ENCODE peak calls at places on chromosomes 7 and 10, in seven cellular contexts. One of them, this sample, is unnamed.
A peak's percentile ranks its signal among the peaks of the same experiment; 100 is the strongest.

GRCh38 chr10:88253622-88254021 is 329.5 kb downstream of the RNLS start:
- DNase-seq in AG09309: no peak
- DNase-seq in fibroblast of pulmonary artery: no peak
- DNase-seq in progenitor cell of endocrine pancreas: no peak
- DNase-seq in lung: no peak
- DNase-seq in neural progenitor cell: no peak
- DNase-seq in WTC11: no peak
- DNase-seq in this sample: no peak

GRCh38 chr7:88289505-88290129 is 17.1 kb downstream of the STEAP4 start:
- DNase-seq in AG09309: no peak
- DNase-seq in fibroblast of pulmonary artery: no peak
- DNase-seq in progenitor cell of endocrine pancreas: no peak
- DNase-seq in lung: no peak
- DNase-seq in neural progenitor cell: no peak
- DNase-seq in WTC11: no peak
- DNase-seq in this sample: no peak

GRCh38 chr10:97427571-97428179 is 1.7 kb downstream of the PGAM1 start:
- DNase-seq in AG09309: no peak
- DNase-seq in fibroblast of pulmonary artery: no peak
- DNase-seq in progenitor cell of endocrine pancreas: no peak
- DNase-seq in lung: peak; percentile 51
- DNase-seq in neural progenitor cell: peak; percentile 82
- DNase-seq in WTC11: peak; percentile 68
- DNase-seq in this sample: peak; percentile 65

GRCh38 chr10:78212134-78212785 is 178.6 kb downstream of the RPS24 start:
- DNase-seq in AG09309: no peak
- DNase-seq in fibroblast of pulmonary artery: no peak
- DNase-seq in progenitor cell of endocrine pancreas: no peak
- DNase-seq in lung: no peak
- DNase-seq in neural progenitor cell: no peak
- DNase-seq in WTC11: no peak
- DNase-seq in this sample: no peak

GRCh38 chr10:27730041-27730440 is 15.6 kb downstream of the MKX start:
- DNase-seq in AG09309: no peak
- DNase-seq in fibroblast of pulmonary artery: no peak
- DNase-seq in progenitor cell of endocrine pancreas: no peak
- DNase-seq in lung: no peak
- DNase-seq in neural progenitor cell: no peak
- DNase-seq in WTC11: no peak
- DNase-seq in this sample: no peak

GRCh38 chr10:59675812-59676211 is 33.8 kb downstream of the SLC16A9 start:
- DNase-seq in AG09309: no peak
- DNase-seq in fibroblast of pulmonary artery: no peak
- DNase-seq in progenitor cell of endocrine pancreas: no peak
- DNase-seq in lung: no peak
- DNase-seq in neural progenitor cell: peak; percentile 61
- DNase-seq in WTC11: peak; percentile 77
- DNase-seq in this sample: peak; percentile 26

GRCh38 chr7:26284995-26285632 is 6.5 kb upstream of the SNX10 start:
- DNase-seq in AG09309: no peak
- DNase-seq in fibroblast of pulmonary artery: no peak
- DNase-seq in progenitor cell of endocrine pancreas: no peak
- DNase-seq in lung: no peak
- DNase-seq in neural progenitor cell: peak; percentile 21
- DNase-seq in WTC11: no peak
- DNase-seq in this sample: no peak

GRCh38 chr7:885261-885892 is 9.0 kb downstream of the GET4 start:
- DNase-seq in AG09309: no peak
- DNase-seq in fibroblast of pulmonary artery: no peak
- DNase-seq in progenitor cell of endocrine pancreas: no peak
- DNase-seq in lung: no peak
- DNase-seq in neural progenitor cell: no peak
- DNase-seq in WTC11: no peak
- DNase-seq in this sample: no peak

GRCh38 chr10:89207181-89207800 is at the start of gene CH25H:
- DNase-seq in AG09309: no peak
- DNase-seq in fibroblast of pulmonary artery: peak; percentile 78
- DNase-seq in progenitor cell of endocrine pancreas: peak; percentile 34
- DNase-seq in lung: peak; percentile 71
- DNase-seq in neural progenitor cell: peak; percentile 81
- DNase-seq in WTC11: peak; percentile 62
- DNase-seq in this sample: peak; percentile 68

GRCh38 chr7:90766814-90767564 is 170.9 kb downstream of the CDK14 start:
- DNase-seq in AG09309: no peak
- DNase-seq in fibroblast of pulmonary artery: peak; percentile 91
- DNase-seq in progenitor cell of endocrine pancreas: no peak
- DNase-seq in lung: no peak
- DNase-seq in neural progenitor cell: peak; percentile 62
- DNase-seq in WTC11: no peak
- DNase-seq in this sample: no peak

GRCh38 chr10:102408728-102409603 is 9.6 kb downstream of the PSD start:
- DNase-seq in AG09309: no peak
- DNase-seq in fibroblast of pulmonary artery: peak; percentile 42
- DNase-seq in progenitor cell of endocrine pancreas: no peak
- DNase-seq in lung: no peak
- DNase-seq in neural progenitor cell: peak; percentile 79
- DNase-seq in WTC11: peak; percentile 55
- DNase-seq in this sample: no peak

GRCh38 chr10:89217057-89217990 is 10.2 kb upstream of the CH25H start:
- DNase-seq in AG09309: no peak
- DNase-seq in fibroblast of pulmonary artery: peak; percentile 80
- DNase-seq in progenitor cell of endocrine pancreas: no peak
- DNase-seq in lung: no peak
- DNase-seq in neural progenitor cell: peak; percentile 65
- DNase-seq in WTC11: peak; percentile 53
- DNase-seq in this sample: peak; percentile 57

GRCh38 chr10:93600446-93600860 is 582 bp downstream of the RBP4 start:
- DNase-seq in AG09309: no peak
- DNase-seq in fibroblast of pulmonary artery: peak; percentile 1
- DNase-seq in progenitor cell of endocrine pancreas: no peak
- DNase-seq in lung: no peak
- DNase-seq in neural progenitor cell: no peak
- DNase-seq in WTC11: peak; percentile 29
- DNase-seq in this sample: no peak

GRCh38 chr7:130154501-130155317 is 50.5 kb downstream of the TMEM209 start:
- DNase-seq in AG09309: no peak
- DNase-seq in fibroblast of pulmonary artery: no peak
- DNase-seq in progenitor cell of endocrine pancreas: no peak
- DNase-seq in lung: no peak
- DNase-seq in neural progenitor cell: peak; percentile 46
- DNase-seq in WTC11: peak; percentile 76
- DNase-seq in this sample: peak; percentile 31

GRCh38 chr10:132877473-132877872 is 64.9 kb downstream of the CFAP46 start:
- DNase-seq in AG09309: no peak
- DNase-seq in fibroblast of pulmonary artery: no peak
- DNase-seq in progenitor cell of endocrine pancreas: no peak
- DNase-seq in lung: no peak
- DNase-seq in neural progenitor cell: no peak
- DNase-seq in WTC11: no peak
- DNase-seq in this sample: no peak

GRCh38 chr10:63409465-63410027 is 56.2 kb downstream of the JMJD1C start:
- DNase-seq in AG09309: no peak
- DNase-seq in fibroblast of pulmonary artery: peak; percentile 39
- DNase-seq in progenitor cell of endocrine pancreas: no peak
- DNase-seq in lung: no peak
- DNase-seq in neural progenitor cell: no peak
- DNase-seq in WTC11: no peak
- DNase-seq in this sample: no peak

GRCh38 chr7:90412458-90413184 is 9.4 kb downstream of the CLDN12 start:
- DNase-seq in AG09309: no peak
- DNase-seq in fibroblast of pulmonary artery: no peak
- DNase-seq in progenitor cell of endocrine pancreas: no peak
- DNase-seq in lung: no peak
- DNase-seq in neural progenitor cell: peak; percentile 33
- DNase-seq in WTC11: peak; percentile 54
- DNase-seq in this sample: peak; percentile 22

GRCh38 chr7:21944616-21945373 is 904 bp downstream of the CDCA7L start:
- DNase-seq in AG09309: no peak
- DNase-seq in fibroblast of pulmonary artery: no peak
- DNase-seq in progenitor cell of endocrine pancreas: peak; percentile 53
- DNase-seq in lung: peak; percentile 75
- DNase-seq in neural progenitor cell: peak; percentile 61
- DNase-seq in WTC11: peak; percentile 79
- DNase-seq in this sample: peak; percentile 10

GRCh38 chr7:105013818-105014724 is at the start of gene KMT2E:
- DNase-seq in AG09309: peak; percentile 34
- DNase-seq in fibroblast of pulmonary artery: peak; percentile 87
- DNase-seq in progenitor cell of endocrine pancreas: peak; percentile 90
- DNase-seq in lung: peak; percentile 90
- DNase-seq in neural progenitor cell: peak; percentile 95
- DNase-seq in WTC11: peak; percentile 89
- DNase-seq in this sample: peak; percentile 96

GRCh38 chr7:50959560-50959959 is 176.9 kb upstream of the GRB10 start:
- DNase-seq in AG09309: no peak
- DNase-seq in fibroblast of pulmonary artery: no peak
- DNase-seq in progenitor cell of endocrine pancreas: no peak
- DNase-seq in lung: no peak
- DNase-seq in neural progenitor cell: no peak
- DNase-seq in WTC11: no peak
- DNase-seq in this sample: no peak

GRCh38 chr7:107150375-107151073 is 18.3 kb upstream of the HBP1 start:
- DNase-seq in AG09309: no peak
- DNase-seq in fibroblast of pulmonary artery: peak; percentile 88
- DNase-seq in progenitor cell of endocrine pancreas: peak; percentile 50
- DNase-seq in lung: peak; percentile 72
- DNase-seq in neural progenitor cell: peak; percentile 72
- DNase-seq in WTC11: peak; percentile 70
- DNase-seq in this sample: peak; percentile 67

GRCh38 chr10:133167693-133168616 is 7.9 kb downstream of the KNDC1 start:
- DNase-seq in AG09309: no peak
- DNase-seq in fibroblast of pulmonary artery: no peak
- DNase-seq in progenitor cell of endocrine pancreas: no peak
- DNase-seq in lung: no peak
- DNase-seq in neural progenitor cell: no peak
- DNase-seq in WTC11: no peak
- DNase-seq in this sample: no peak

GRCh38 chr7:50560865-50561351 is 4.3 kb downstream of the DDC start:
- DNase-seq in AG09309: no peak
- DNase-seq in fibroblast of pulmonary artery: no peak
- DNase-seq in progenitor cell of endocrine pancreas: no peak
- DNase-seq in lung: no peak
- DNase-seq in neural progenitor cell: peak; percentile 20
- DNase-seq in WTC11: peak; percentile 32
- DNase-seq in this sample: no peak

GRCh38 chr10:104331208-104331838 is 6.9 kb downstream of the ITPRIP start:
- DNase-seq in AG09309: no peak
- DNase-seq in fibroblast of pulmonary artery: peak; percentile 77
- DNase-seq in progenitor cell of endocrine pancreas: no peak
- DNase-seq in lung: no peak
- DNase-seq in neural progenitor cell: peak; percentile 34
- DNase-seq in WTC11: no peak
- DNase-seq in this sample: no peak
- TF ChIP-seq CTCF in AG09309: no peak
- TF ChIP-seq CTCF in fibroblast of pulmonary artery: no peak
- TF ChIP-seq CTCF in progenitor cell of endocrine pancreas: no peak
- TF ChIP-seq CTCF in lung: no peak
- TF ChIP-seq CTCF in neural progenitor cell: no peak
- TF ChIP-seq CTCF in WTC11: no peak
- TF ChIP-seq CTCF in this sample: no peak

GRCh38 chr7:151272410-151272809 is 23.9 kb upstream of the SMARCD3 start:
- DNase-seq in AG09309: no peak
- DNase-seq in fibroblast of pulmonary artery: peak; percentile 18
- DNase-seq in progenitor cell of endocrine pancreas: no peak
- DNase-seq in lung: no peak
- DNase-seq in neural progenitor cell: no peak
- DNase-seq in WTC11: no peak
- DNase-seq in this sample: no peak
- TF ChIP-seq CTCF in AG09309: no peak
- TF ChIP-seq CTCF in fibroblast of pulmonary artery: no peak
- TF ChIP-seq CTCF in progenitor cell of endocrine pancreas: no peak
- TF ChIP-seq CTCF in lung: no peak
- TF ChIP-seq CTCF in neural progenitor cell: no peak
- TF ChIP-seq CTCF in WTC11: no peak
- TF ChIP-seq CTCF in this sample: no peak

DNA sequence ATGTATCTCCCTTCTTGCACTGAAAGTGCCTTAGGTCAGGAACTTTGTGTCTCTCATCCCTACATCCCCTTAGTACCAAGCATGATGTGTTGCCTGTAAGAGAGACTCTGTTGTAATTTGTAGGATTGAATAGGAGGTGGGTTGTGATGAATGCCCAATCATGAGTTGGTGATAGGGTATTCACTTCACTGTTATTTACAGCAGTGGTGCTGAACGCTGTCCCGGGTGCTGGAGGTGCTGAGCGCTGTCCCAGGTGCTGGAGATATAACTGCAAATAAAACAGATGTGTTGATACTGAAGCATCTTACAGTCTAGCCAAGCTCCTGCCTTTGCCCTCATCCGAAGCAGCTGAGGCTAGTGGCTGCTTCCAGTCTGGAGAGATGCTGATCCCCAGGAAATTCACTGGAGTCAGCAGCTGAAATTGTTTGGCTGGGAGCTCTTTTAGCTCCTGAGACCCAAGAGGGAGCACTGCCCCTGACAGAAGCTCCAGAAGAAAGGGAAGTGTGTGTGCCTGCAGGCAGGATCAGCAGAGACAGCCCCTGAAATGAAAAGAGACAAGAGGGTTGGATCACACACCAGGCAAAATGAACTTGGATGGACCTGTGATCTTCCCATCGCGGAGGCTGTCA is 183.4 kb downstream of the SORCS3 start:
- DNase-seq in AG09309: no peak
- DNase-seq in fibroblast of pulmonary artery: peak; percentile 33
- DNase-seq in progenitor cell of endocrine pancreas: peak; percentile 64
- DNase-seq in lung: no peak
- DNase-seq in neural progenitor cell: peak; percentile 83
- DNase-seq in WTC11: peak; percentile 75
- DNase-seq in this sample: peak; percentile 75
- TF ChIP-seq CTCF in AG09309: no peak
- TF ChIP-seq CTCF in fibroblast of pulmonary artery: no peak
- TF ChIP-seq CTCF in progenitor cell of endocrine pancreas: no peak
- TF ChIP-seq CTCF in lung: no peak
- TF ChIP-seq CTCF in neural progenitor cell: no peak
- TF ChIP-seq CTCF in WTC11: no peak
- TF ChIP-seq CTCF in this sample: no peak

GRCh38 chr7:112079671-112080070 is 126.5 kb downstream of the DOCK4 start:
- DNase-seq in AG09309: no peak
- DNase-seq in fibroblast of pulmonary artery: peak; percentile 44
- DNase-seq in progenitor cell of endocrine pancreas: no peak
- DNase-seq in lung: no peak
- DNase-seq in neural progenitor cell: no peak
- DNase-seq in WTC11: no peak
- DNase-seq in this sample: no peak
- TF ChIP-seq CTCF in AG09309: no peak
- TF ChIP-seq CTCF in fibroblast of pulmonary artery: peak; percentile 31
- TF ChIP-seq CTCF in progenitor cell of endocrine pancreas: no peak
- TF ChIP-seq CTCF in lung: no peak
- TF ChIP-seq CTCF in neural progenitor cell: no peak
- TF ChIP-seq CTCF in WTC11: no peak
- TF ChIP-seq CTCF in this sample: no peak

This sample was measured in endothelial cell.